ENCODE peak calls at places on chromosomes 1 and 21, in seven cellular contexts. One of them, this sample, is unnamed.

GRCh38 chr1:240136402-240136801 is 44.7 kb downstream of the FMN2 start:
- DNase-seq in BE2C: no peak
- DNase-seq in stomach: no peak
- DNase-seq in RWPE1: peak
- DNase-seq in MM.1S: no peak
- DNase-seq in H9: no peak
- DNase-seq in astrocyte: peak
- DNase-seq in this sample: no peak

GRCh38 chr21:27582246-27582945 is 615.5 kb upstream of the ADAMTS5 start:
- DNase-seq in BE2C: no peak
- DNase-seq in stomach: no peak
- DNase-seq in RWPE1: no peak
- DNase-seq in MM.1S: no peak
- DNase-seq in H9: no peak
- DNase-seq in astrocyte: peak
- DNase-seq in this sample: no peak

GRCh38 chr1:3651011-3651938 is 1.0 kb upstream of the TP73 start:
- DNase-seq in BE2C: no peak
- DNase-seq in stomach: no peak
- DNase-seq in RWPE1: no peak
- DNase-seq in MM.1S: no peak
- DNase-seq in H9: peak
- DNase-seq in astrocyte: no peak
- DNase-seq in this sample: no peak

GRCh38 chr1:173433927-173434326 is 43.2 kb upstream of the PRDX6 start:
- DNase-seq in BE2C: no peak
- DNase-seq in stomach: no peak
- DNase-seq in RWPE1: no peak
- DNase-seq in MM.1S: no peak
- DNase-seq in H9: no peak
- DNase-seq in astrocyte: no peak
- DNase-seq in this sample: no peak

GRCh38 chr1:28249013-28249870 is 10.1 kb upstream of the SESN2 start:
- DNase-seq in BE2C: peak
- DNase-seq in stomach: peak
- DNase-seq in RWPE1: peak
- DNase-seq in MM.1S: peak
- DNase-seq in H9: no peak
- DNase-seq in astrocyte: peak
- DNase-seq in this sample: peak

GRCh38 chr1:64093941-64094340 is 109.5 kb upstream of the UBE2U start:
- DNase-seq in BE2C: no peak
- DNase-seq in stomach: no peak
- DNase-seq in RWPE1: no peak
- DNase-seq in MM.1S: no peak
- DNase-seq in H9: no peak
- DNase-seq in astrocyte: peak
- DNase-seq in this sample: peak

GRCh38 chr1:67614511-67614934 is 70.5 kb upstream of the GADD45A start:
- DNase-seq in BE2C: no peak
- DNase-seq in stomach: no peak
- DNase-seq in RWPE1: no peak
- DNase-seq in MM.1S: no peak
- DNase-seq in H9: no peak
- DNase-seq in astrocyte: no peak
- DNase-seq in this sample: no peak

GRCh38 chr1:166479052-166479631 is 312.3 kb upstream of the FAM78B start:
- DNase-seq in BE2C: peak
- DNase-seq in stomach: peak
- DNase-seq in RWPE1: peak
- DNase-seq in MM.1S: peak
- DNase-seq in H9: peak
- DNase-seq in astrocyte: no peak
- DNase-seq in this sample: peak

GRCh38 chr1:164184273-164184672 is 374.7 kb upstream of the PBX1 start:
- DNase-seq in BE2C: no peak
- DNase-seq in stomach: no peak
- DNase-seq in RWPE1: peak
- DNase-seq in MM.1S: no peak
- DNase-seq in H9: no peak
- DNase-seq in astrocyte: no peak
- DNase-seq in this sample: peak

GRCh38 chr1:92709738-92710137 is 75.2 kb downstream of the EVI5 start:
- DNase-seq in BE2C: peak
- DNase-seq in stomach: no peak
- DNase-seq in RWPE1: peak
- DNase-seq in MM.1S: no peak
- DNase-seq in H9: no peak
- DNase-seq in astrocyte: peak
- DNase-seq in this sample: peak

GRCh38 chr21:36705679-36706481 is 7.0 kb downstream of the SIM2 start:
- DNase-seq in BE2C: no peak
- DNase-seq in stomach: no peak
- DNase-seq in RWPE1: no peak
- DNase-seq in MM.1S: no peak
- DNase-seq in H9: peak
- DNase-seq in astrocyte: no peak
- DNase-seq in this sample: no peak

GRCh38 chr1:197801684-197802083 is 26.4 kb upstream of the DENND1B start:
- DNase-seq in BE2C: no peak
- DNase-seq in stomach: no peak
- DNase-seq in RWPE1: no peak
- DNase-seq in MM.1S: no peak
- DNase-seq in H9: no peak
- DNase-seq in astrocyte: no peak
- DNase-seq in this sample: no peak

GRCh38 chr1:110155878-110156522 is 5.7 kb downstream of the SLC6A17 start:
- DNase-seq in BE2C: no peak
- DNase-seq in stomach: peak
- DNase-seq in RWPE1: peak
- DNase-seq in MM.1S: peak
- DNase-seq in H9: peak
- DNase-seq in astrocyte: peak
- DNase-seq in this sample: peak

GRCh38 chr21:45580576-45581321 is 38.5 kb upstream of the SLC19A1 start:
- DNase-seq in BE2C: no peak
- DNase-seq in stomach: peak
- DNase-seq in RWPE1: no peak
- DNase-seq in MM.1S: no peak
- DNase-seq in H9: no peak
- DNase-seq in astrocyte: no peak
- DNase-seq in this sample: no peak

GRCh38 chr1:32761253-32761877 is 55.8 kb downstream of the YARS1 start:
- DNase-seq in BE2C: peak
- DNase-seq in stomach: peak
- DNase-seq in RWPE1: peak
- DNase-seq in MM.1S: no peak
- DNase-seq in H9: peak
- DNase-seq in astrocyte: peak
- DNase-seq in this sample: peak

GRCh38 chr1:9413143-9413876 is 120.6 kb downstream of the SPSB1 start:
- DNase-seq in BE2C: no peak
- DNase-seq in stomach: peak
- DNase-seq in RWPE1: peak
- DNase-seq in MM.1S: peak
- DNase-seq in H9: peak
- DNase-seq in astrocyte: peak
- DNase-seq in this sample: peak

GRCh38 chr1:184608581-184608980 is 146.1 kb downstream of the EDEM3 start:
- DNase-seq in BE2C: peak
- DNase-seq in stomach: no peak
- DNase-seq in RWPE1: no peak
- DNase-seq in MM.1S: no peak
- DNase-seq in H9: no peak
- DNase-seq in astrocyte: no peak
- DNase-seq in this sample: no peak

GRCh38 chr21:26732442-26733221 is 112.6 kb downstream of the ADAMTS1 start:
- DNase-seq in BE2C: peak
- DNase-seq in stomach: peak
- DNase-seq in RWPE1: peak
- DNase-seq in MM.1S: no peak
- DNase-seq in H9: peak
- DNase-seq in astrocyte: peak
- DNase-seq in this sample: no peak

GRCh38 chr1:55185832-55186231 is 29.3 kb downstream of the USP24 start:
- DNase-seq in BE2C: no peak
- DNase-seq in stomach: no peak
- DNase-seq in RWPE1: no peak
- DNase-seq in MM.1S: no peak
- DNase-seq in H9: no peak
- DNase-seq in astrocyte: no peak
- DNase-seq in this sample: no peak

DNA sequence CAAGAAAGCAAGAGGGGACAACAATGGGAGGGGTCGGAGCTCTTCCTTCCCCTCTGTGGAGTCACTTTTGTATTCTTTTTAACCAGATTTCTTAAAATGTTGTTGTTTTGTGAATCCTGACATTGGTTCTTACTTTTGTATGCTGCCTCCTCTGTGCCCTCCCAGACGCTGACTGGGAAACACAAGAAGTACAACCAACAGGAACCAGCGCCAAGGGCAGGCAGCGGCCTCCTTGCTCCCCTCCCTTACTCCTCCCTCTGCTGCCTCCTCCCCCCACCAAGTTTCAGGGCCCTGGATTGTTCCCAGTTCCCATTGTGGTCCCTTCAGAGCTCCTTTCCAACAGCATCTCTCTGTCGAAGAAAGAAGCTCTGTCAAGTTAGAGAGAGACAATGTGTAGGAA is 111.1 kb downstream of the BRINP2 start:
- DNase-seq in BE2C: no peak
- DNase-seq in stomach: no peak
- DNase-seq in RWPE1: no peak
- DNase-seq in MM.1S: no peak
- DNase-seq in H9: no peak
- DNase-seq in astrocyte: no peak
- DNase-seq in this sample: no peak
- TF ChIP-seq CTCF in BE2C: no peak
- TF ChIP-seq CTCF in stomach: no peak
- TF ChIP-seq CTCF in RWPE1: no peak
- TF ChIP-seq CTCF in MM.1S: no peak
- TF ChIP-seq CTCF in H9: no peak
- TF ChIP-seq CTCF in astrocyte: no peak
- TF ChIP-seq CTCF in this sample: no peak

DNA sequence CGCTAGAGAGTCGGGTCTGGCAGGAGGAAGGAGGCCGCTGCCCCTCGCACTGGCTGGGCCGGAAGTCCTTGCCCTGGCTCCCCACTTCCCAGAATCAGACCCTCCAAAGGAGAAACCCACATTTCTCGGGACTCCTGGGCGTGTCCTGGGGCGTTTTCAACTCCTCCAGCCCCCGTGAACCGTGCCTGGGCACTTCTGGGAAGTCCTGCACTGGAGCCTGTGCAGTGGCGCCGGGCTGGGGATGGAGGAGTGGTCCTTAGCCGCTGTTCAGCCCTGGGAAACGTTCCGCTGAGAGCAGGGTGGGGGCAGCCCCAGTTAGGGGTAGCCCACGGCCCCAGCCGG is 3.0 kb downstream of the IGSF21 start:
- DNase-seq in BE2C: no peak
- DNase-seq in stomach: no peak
- DNase-seq in RWPE1: no peak
- DNase-seq in MM.1S: no peak
- DNase-seq in H9: no peak
- DNase-seq in astrocyte: no peak
- DNase-seq in this sample: no peak
- TF ChIP-seq CTCF in BE2C: no peak
- TF ChIP-seq CTCF in stomach: no peak
- TF ChIP-seq CTCF in RWPE1: no peak
- TF ChIP-seq CTCF in MM.1S: no peak
- TF ChIP-seq CTCF in H9: no peak
- TF ChIP-seq CTCF in astrocyte: no peak
- TF ChIP-seq CTCF in this sample: no peak

DNA sequence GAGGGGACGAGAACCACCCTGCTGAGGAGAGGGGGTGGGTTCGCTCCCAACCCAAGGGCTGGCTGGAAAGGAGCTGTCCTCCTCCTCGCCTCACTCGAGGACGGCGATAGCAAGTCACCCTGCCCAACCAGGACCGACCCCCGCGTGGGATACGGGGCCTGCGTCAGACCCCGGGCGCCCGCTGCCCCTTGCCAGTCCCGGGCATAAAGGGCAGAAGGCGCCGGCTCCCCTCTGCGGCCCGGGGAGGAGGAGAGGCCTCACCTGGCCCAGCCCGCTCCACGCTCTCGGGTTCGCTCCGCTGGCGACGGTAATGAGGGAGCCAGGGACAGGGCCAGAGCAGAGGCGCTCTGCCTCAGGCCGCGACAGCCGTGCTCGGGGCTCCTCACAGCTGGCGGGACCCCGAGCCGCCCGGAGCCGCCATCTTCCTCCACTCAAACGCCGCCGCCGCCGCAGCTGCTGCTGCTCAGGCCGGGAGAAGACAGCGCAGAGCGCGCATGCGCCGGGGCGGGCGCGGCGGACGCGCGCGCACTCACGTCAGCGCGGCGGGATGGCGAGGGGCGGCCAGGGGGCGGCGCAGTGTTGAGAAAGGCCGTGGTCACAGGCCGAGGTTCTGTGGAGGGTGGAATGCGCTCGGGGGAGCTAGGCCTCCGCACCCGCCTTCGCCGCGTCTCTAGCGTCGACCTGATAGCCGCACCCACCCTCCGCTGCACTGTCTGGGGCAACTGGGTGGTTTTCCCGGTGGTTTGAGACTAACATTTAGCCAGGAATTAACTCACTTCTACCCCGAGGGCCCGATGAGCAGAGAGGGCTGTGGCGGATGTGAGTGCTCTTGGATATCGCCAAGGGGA is at the start of gene FBXO42:
- DNase-seq in BE2C: peak
- DNase-seq in stomach: peak
- DNase-seq in RWPE1: peak
- DNase-seq in MM.1S: peak
- DNase-seq in H9: peak
- DNase-seq in astrocyte: peak
- DNase-seq in this sample: peak
- TF ChIP-seq CTCF in BE2C: peak
- TF ChIP-seq CTCF in stomach: peak
- TF ChIP-seq CTCF in RWPE1: peak
- TF ChIP-seq CTCF in MM.1S: peak
- TF ChIP-seq CTCF in H9: peak
- TF ChIP-seq CTCF in astrocyte: peak
- TF ChIP-seq CTCF in this sample: peak

DNA sequence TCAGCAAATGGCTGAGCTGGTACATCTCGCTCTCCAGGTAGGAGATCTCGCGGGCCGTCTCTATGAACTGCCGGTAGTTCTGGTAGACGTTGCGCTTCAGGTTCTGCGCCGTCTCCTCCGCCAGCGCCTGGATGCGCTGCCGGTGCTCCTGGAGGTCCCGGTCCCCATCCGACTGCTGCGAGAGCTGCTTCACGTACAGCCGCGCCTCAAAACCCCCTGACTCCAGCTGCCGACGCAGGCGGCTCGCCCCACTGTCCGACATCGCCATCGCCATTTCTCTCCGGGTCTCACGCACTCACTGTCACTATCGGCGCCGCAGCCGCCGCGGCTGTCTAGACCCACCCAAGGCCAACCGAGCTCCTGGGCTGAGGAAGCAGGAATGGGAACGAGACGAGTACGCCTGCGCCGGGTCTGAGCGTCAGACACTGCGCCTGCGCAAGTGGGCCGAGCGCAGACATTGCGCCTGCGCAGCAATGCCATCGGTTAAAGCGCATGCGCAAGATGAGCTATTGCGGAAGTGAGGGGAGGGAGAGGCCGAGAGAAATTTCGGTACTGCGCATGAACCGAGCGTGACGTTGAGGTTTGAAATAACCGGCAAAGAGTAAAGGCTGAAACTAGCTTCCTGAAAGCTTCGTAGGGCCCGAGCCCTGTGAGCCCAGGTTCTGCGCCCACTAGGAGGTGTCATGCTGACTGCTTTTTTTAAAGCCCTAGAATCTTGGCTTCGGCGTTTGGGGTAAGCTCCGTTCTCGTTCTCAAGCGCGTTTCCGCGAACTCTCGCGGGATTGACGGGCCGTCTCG is at the start of gene EXOC8:
- DNase-seq in BE2C: peak
- DNase-seq in stomach: peak
- DNase-seq in RWPE1: peak
- DNase-seq in MM.1S: peak
- DNase-seq in H9: peak
- DNase-seq in astrocyte: peak
- DNase-seq in this sample: peak
- TF ChIP-seq CTCF in BE2C: peak
- TF ChIP-seq CTCF in stomach: no peak
- TF ChIP-seq CTCF in RWPE1: no peak
- TF ChIP-seq CTCF in MM.1S: peak
- TF ChIP-seq CTCF in H9: no peak
- TF ChIP-seq CTCF in astrocyte: no peak
- TF ChIP-seq CTCF in this sample: peak

This sample was measured in foreskin keratinocyte.